ENCODE peak calls at places on chromosomes 3 and 15, in eight cellular contexts. N is K562, J is A549, F is HepG2, S is HCT116, Z is GM12878, O is Panc1, K is SK-N-SH. M is an unnamed sample.

GRCh38 chr3:109713288-109713687 is 375.9 kb upstream of the DPPA4 start:
- DNase-seq in Z (no peak), K (no peak), F (no peak), O (no peak), J (no peak), N (no peak), S (no peak), M (peak)

GRCh38 chr3:113890256-113890900 is 51.8 kb downstream of the GRAMD1C start:
- DNase-seq in Z (no peak), S (no peak), J (no peak), N (no peak), O (no peak), F (peak), K (no peak), M (peak)

GRCh38 chr3:128480278-128480677 is 12.7 kb downstream of the GATA2 start:
- DNase-seq in K (no peak), N (no peak), F (no peak), O (no peak), S (no peak), J (no peak), Z (no peak), M (no peak)

GRCh38 chr3:143241556-143241955 is 122.0 kb downstream of the CHST2 start:
- DNase-seq in F (no peak), O (no peak), Z (no peak), K (no peak), J (no peak), S (no peak), N (no peak), M (no peak)

GRCh38 chr3:115958531-115958930 is 335.2 kb downstream of the GAP43 start:
- DNase-seq in S (no peak), Z (no peak), F (no peak), O (no peak), N (no peak), K (no peak), J (no peak), M (no peak)

GRCh38 chr3:65669163-65669875 is 369.4 kb downstream of the MAGI1 start:
- DNase-seq in F (peak), Z (no peak), N (no peak), S (no peak), O (no peak), J (no peak), K (no peak), M (no peak)

GRCh38 chr3:128226794-128227399 is 73.6 kb downstream of the EEFSEC start:
- DNase-seq in J (peak), S (peak), Z (no peak), O (peak), K (peak), N (peak), F (peak), M (peak)

GRCh38 chr3:189508784-189509489 is 122.3 kb upstream of the TP63 start:
- DNase-seq in O (no peak), N (no peak), F (no peak), K (no peak), J (no peak), S (no peak), Z (no peak), M (no peak)

GRCh38 chr3:122535964-122536363 is 21.2 kb upstream of the KPNA1 start:
- DNase-seq in Z (no peak), J (no peak), K (no peak), S (no peak), O (no peak), F (no peak), N (no peak), M (peak)

GRCh38 chr3:183895296-183895695 is 10.6 kb upstream of the PARL start:
- DNase-seq in F (peak), Z (no peak), O (peak), K (peak), J (peak), S (peak), N (peak), M (peak)

GRCh38 chr3:112042842-112043280 is 8.3 kb downstream of the TMPRSS7 start:
- DNase-seq in N (no peak), J (no peak), O (no peak), Z (no peak), S (no peak), K (no peak), F (peak), M (no peak)

GRCh38 chr15:81133782-81134461 is at the start of gene CFAP161:
- DNase-seq in S (peak), K (peak), Z (no peak), F (peak), O (no peak), J (peak), N (peak), M (peak)

GRCh38 chr3:134357914-134358811 is 16.1 kb downstream of the AMOTL2 start:
- DNase-seq in J (no peak), Z (no peak), O (no peak), N (peak), F (peak), S (peak), K (peak), M (no peak)

DNA sequence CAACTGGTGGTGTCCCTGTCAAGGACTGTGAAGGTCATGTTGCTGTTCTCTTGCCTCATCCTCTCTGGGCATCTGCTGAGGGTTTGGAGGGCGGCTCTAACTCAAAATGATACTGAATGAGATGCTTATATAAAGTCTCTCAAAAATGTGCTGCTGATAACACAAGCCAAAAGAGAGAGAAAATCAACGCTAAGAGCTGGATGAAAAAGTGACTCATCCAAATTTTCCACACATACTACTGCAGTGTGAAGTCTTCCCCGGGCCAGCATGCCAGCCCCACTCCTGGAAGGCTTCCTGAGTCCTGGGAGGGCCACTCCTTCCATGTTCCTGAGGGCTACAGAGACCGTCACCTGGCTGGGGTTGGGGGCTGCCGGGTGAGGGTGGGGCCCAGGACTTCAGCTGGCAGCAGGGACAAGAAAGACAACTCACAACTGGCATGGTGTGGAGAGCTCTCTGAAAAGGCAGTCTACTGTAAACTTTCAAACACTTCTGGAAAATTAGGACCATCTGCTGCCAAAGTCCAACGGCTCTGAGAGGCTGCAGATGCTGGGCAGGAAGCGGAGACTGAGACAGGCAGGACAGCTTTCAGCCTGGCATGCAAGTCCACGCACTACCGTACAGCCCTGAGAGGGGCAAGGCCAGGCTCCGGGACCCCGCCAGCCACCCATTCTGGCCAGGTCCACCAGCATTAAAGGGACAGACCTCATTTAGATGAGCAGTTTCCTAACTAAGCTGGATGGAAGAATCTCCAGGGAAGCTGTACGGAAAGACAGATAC is 200.3 kb downstream of the ADAMTS17 start:
- DNase-seq in N (no peak), Z (no peak), J (no peak), S (no peak), O (no peak), K (peak), F (no peak), M (no peak)
- TF ChIP-seq REST in N (no peak), Z (no peak), J (no peak), S (no peak), O (no peak), K (no peak), F (no peak), M (no peak)

GRCh38 chr3:45489730-45490309 is 101.4 kb downstream of the LARS2 start:
- DNase-seq in N (no peak), O (no peak), J (no peak), S (no peak), K (no peak), F (no peak), Z (no peak), M (no peak)

GRCh38 chr3:45486926-45487325 is 98.5 kb downstream of the LARS2 start:
- DNase-seq in F (no peak), Z (no peak), N (no peak), K (no peak), S (no peak), O (no peak), J (no peak), M (no peak)

GRCh38 chr3:45486136-45486535 is 97.8 kb downstream of the LARS2 start:
- DNase-seq in F (no peak), N (no peak), O (no peak), Z (no peak), J (no peak), S (no peak), K (no peak), M (no peak)

GRCh38 chr3:45488581-45488980 is 100.2 kb downstream of the LARS2 start:
- DNase-seq in Z (no peak), S (no peak), J (no peak), N (no peak), K (no peak), F (no peak), O (no peak), M (no peak)

GRCh38 chr3:45487508-45487907 is 99.1 kb downstream of the LARS2 start:
- DNase-seq in O (no peak), N (no peak), J (no peak), K (no peak), Z (no peak), S (no peak), F (peak), M (no peak)
- H3K27ac ChIP-seq in O (no peak), N (no peak), J (no peak), K (no peak), Z (no peak), S (no peak), F (peak), M (peak)

GRCh38 chr3:153052096-153052460 is 109.9 kb upstream of the RAP2B start:
- DNase-seq in K (no peak), J (peak), Z (no peak), F (peak), S (peak), O (peak), N (peak), M (no peak)

GRCh38 chr3:153055779-153056178 is 106.2 kb upstream of the RAP2B start:
- DNase-seq in F (no peak), J (no peak), Z (no peak), K (no peak), O (no peak), S (no peak), N (no peak), M (no peak)

GRCh38 chr3:153050978-153051377 is 111.0 kb upstream of the RAP2B start:
- DNase-seq in O (no peak), Z (no peak), N (no peak), J (no peak), F (no peak), S (no peak), K (no peak), M (no peak)

GRCh38 chr3:153055217-153055616 is 106.8 kb upstream of the RAP2B start:
- DNase-seq in N (no peak), S (no peak), F (no peak), J (no peak), K (no peak), Z (no peak), O (no peak), M (no peak)

GRCh38 chr3:153051427-153052095 is 110.5 kb upstream of the RAP2B start:
- DNase-seq in F (peak), N (peak), O (peak), J (peak), S (peak), K (no peak), Z (no peak), M (no peak)
- TF ChIP-seq REST in F (no peak), N (no peak), O (no peak), J (no peak), S (no peak), K (no peak), Z (no peak), M (no peak)

GRCh38 chr15:67174446-67174845 is 80.0 kb downstream of the AAGAB start:
- DNase-seq in N (no peak), Z (no peak), F (no peak), S (no peak), K (no peak), J (no peak), O (no peak), M (no peak)
- H3K27ac ChIP-seq in N (no peak), Z (peak), F (no peak), S (peak), K (peak), J (peak), O (peak), M (no peak)

GRCh38 chr3:60017631-60018030 is 967.8 kb upstream of the CFAP20DC start:
- DNase-seq in J (no peak), O (no peak), Z (peak), N (no peak), K (no peak), S (no peak), F (no peak), M (no peak)
- TF ChIP-seq REST in J (no peak), O (no peak), Z (no peak), N (no peak), K (no peak), S (no peak), F (no peak), M (no peak)